ENCODE peak calls at places on chromosomes 1 and 21, in ten cellular contexts. S, Y, W, R, A, E, O, L, V and K are unnamed samples.

GRCh38 chr1:8317647-8318360 is at the start of gene SLC45A1:
- DNase-seq in A (peak), V (peak), W (peak), R (peak), L (peak), S (peak), O (peak), E (peak), Y (peak), K (peak)

GRCh38 chr1:167499106-167499505 is 19.2 kb downstream of the CD247 start:
- DNase-seq in O (no peak), R (no peak), V (no peak), A (no peak), W (no peak), E (no peak), L (no peak), Y (no peak), S (no peak), K (no peak)

GRCh38 chr1:46132529-46133180 is at the start of gene PIK3R3:
- DNase-seq in L (peak), E (peak), A (peak), Y (peak), V (peak), O (peak), R (peak), S (peak), W (peak), K (peak)

GRCh38 chr1:153794671-153795324 is 19.6 kb downstream of the SLC27A3 start:
- DNase-seq in V (no peak), Y (no peak), A (no peak), E (peak), S (no peak), O (no peak), L (no peak), W (no peak), R (no peak), K (no peak)

GRCh38 chr1:156126701-156127534 is 12.4 kb downstream of the LMNA start:
- DNase-seq in E (no peak), Y (peak), V (no peak), R (peak), W (peak), O (peak), L (no peak), S (peak), A (peak), K (peak)

GRCh38 chr1:68051475-68051874 is 1.0 kb upstream of the DIRAS3 start:
- DNase-seq in L (peak), V (no peak), R (no peak), S (no peak), W (no peak), E (peak), Y (peak), O (peak), A (no peak), K (no peak)

GRCh38 chr1:228768345-228768717 is 33.1 kb downstream of the RHOU start:
- DNase-seq in L (no peak), Y (no peak), A (no peak), O (no peak), S (no peak), W (no peak), V (no peak), R (no peak), E (no peak), K (no peak)

GRCh38 chr1:78586572-78586971 is 33.7 kb upstream of the IFI44L start:
- DNase-seq in R (no peak), O (no peak), L (no peak), W (no peak), Y (peak), E (no peak), S (no peak), A (no peak), V (no peak), K (no peak)

GRCh38 chr1:54834007-54834541 is 33.0 kb upstream of the TTC22 start:
- DNase-seq in V (no peak), W (no peak), Y (no peak), S (no peak), L (no peak), E (no peak), A (no peak), O (no peak), R (no peak), K (no peak)

GRCh38 chr1:223298706-223299105 is 65.3 kb downstream of the SUSD4 start:
- DNase-seq in O (no peak), W (no peak), A (no peak), E (no peak), L (no peak), S (no peak), V (no peak), R (no peak), Y (peak), K (no peak)

GRCh38 chr1:234955107-234955731 is 173.4 kb downstream of the TOMM20 start:
- DNase-seq in L (no peak), Y (peak), E (peak), W (no peak), O (peak), R (no peak), A (no peak), V (no peak), S (no peak), K (no peak)

GRCh38 chr1:52672946-52673345 is 25.2 kb downstream of the COA7 start:
- DNase-seq in R (no peak), S (no peak), Y (peak), E (no peak), O (no peak), A (no peak), V (no peak), L (no peak), W (no peak), K (no peak)

GRCh38 chr1:194367121-194367520 is 1180.7 kb upstream of the B3GALT2 start:
- DNase-seq in O (no peak), R (no peak), Y (no peak), A (no peak), E (no peak), W (no peak), V (no peak), L (no peak), S (no peak), K (no peak)

GRCh38 chr1:10698726-10699469 is 97.5 kb downstream of the CASZ1 start:
- DNase-seq in O (no peak), Y (no peak), S (no peak), A (no peak), R (no peak), E (no peak), L (no peak), W (no peak), V (no peak), K (no peak)

GRCh38 chr1:218499021-218499691 is 154.0 kb downstream of the TGFB2 start:
- DNase-seq in O (no peak), L (no peak), Y (peak), R (no peak), W (no peak), A (no peak), S (no peak), E (no peak), V (no peak), K (no peak)

GRCh38 chr21:25983745-25984144 is 186.8 kb downstream of the APP start:
- DNase-seq in O (peak), Y (no peak), E (no peak), A (no peak), S (no peak), V (no peak), R (no peak), W (no peak), L (no peak), K (no peak)

GRCh38 chr1:34781071-34781843 is at the start of gene GJB3:
- DNase-seq in R (peak), O (no peak), A (no peak), L (no peak), E (no peak), W (no peak), Y (no peak), S (no peak), V (no peak), K (no peak)

GRCh38 chr1:2025491-2025981 is 6.4 kb downstream of the GABRD start:
- DNase-seq in V (no peak), R (no peak), L (peak), W (no peak), A (no peak), Y (no peak), E (no peak), O (peak), S (no peak), K (no peak)

GRCh38 chr1:92291372-92291999 is 7.3 kb downstream of the GLMN start:
- DNase-seq in E (no peak), W (no peak), V (no peak), Y (peak), A (peak), R (no peak), L (no peak), S (no peak), O (no peak), K (no peak)

GRCh38 chr1:226985839-226986463 is 45.9 kb downstream of the COQ8A start:
- DNase-seq in V (no peak), E (peak), R (no peak), Y (no peak), L (no peak), A (no peak), S (no peak), W (no peak), O (peak), K (no peak)

GRCh38 chr1:98232678-98233077 is 311.8 kb upstream of the DPYD start:
- DNase-seq in A (no peak), O (no peak), L (no peak), S (no peak), E (no peak), R (no peak), V (no peak), W (no peak), Y (no peak), K (no peak)

GRCh38 chr1:25575191-25575590 is 31.8 kb downstream of the LDLRAP1 start:
- DNase-seq in R (no peak), Y (no peak), L (no peak), O (no peak), E (no peak), V (no peak), A (no peak), S (no peak), W (no peak), K (no peak)

GRCh38 chr1:241396747-241397691 is 40.0 kb upstream of the RGS7 start:
- DNase-seq in O (no peak), L (no peak), E (no peak), Y (no peak), A (no peak), S (no peak), W (no peak), R (no peak), V (no peak), K (no peak)

GRCh38 chr1:151680812-151681211 is 35.8 kb downstream of the CELF3 start:
- DNase-seq in L (no peak), W (no peak), Y (peak), S (no peak), O (no peak), R (no peak), A (no peak), V (no peak), E (no peak), K (no peak)

GRCh38 chr1:81950037-81950436 is 149.3 kb downstream of the ADGRL2 start:
- DNase-seq in O (no peak), A (no peak), S (no peak), E (no peak), R (no peak), W (no peak), Y (no peak), V (no peak), L (no peak), K (no peak)

GRCh38 chr1:6870086-6870485 is 84.8 kb downstream of the CAMTA1 start:
- DNase-seq in O (no peak), E (no peak), A (no peak), V (no peak), R (no peak), W (no peak), L (no peak), S (no peak), Y (peak), K (no peak)

GRCh38 chr1:149934326-149934725 is 2.4 kb downstream of the MTMR11 start:
- DNase-seq in A (no peak), R (no peak), W (no peak), V (no peak), O (no peak), Y (no peak), S (no peak), E (no peak), L (no peak), K (no peak)

GRCh38 chr21:36700961-36701911 is 2.3 kb downstream of the SIM2 start:
- DNase-seq in L (no peak), V (no peak), Y (no peak), R (peak), O (no peak), W (no peak), A (no peak), E (peak), S (no peak), K (no peak)

GRCh38 chr1:51897699-51898031 is 19.1 kb upstream of the NRDC start:
- DNase-seq in A (no peak), L (no peak), V (no peak), S (no peak), W (no peak), O (no peak), Y (peak), R (no peak), E (no peak), K (no peak)

GRCh38 chr21:44279621-44280260 is 5.9 kb upstream of the AIRE start:
- DNase-seq in A (no peak), R (no peak), W (no peak), O (peak), S (no peak), Y (no peak), E (no peak), L (no peak), V (no peak), K (no peak)

GRCh38 chr1:215459136-215459535 is 108.0 kb upstream of the KCTD3 start:
- DNase-seq in A (no peak), V (no peak), O (no peak), Y (peak), R (no peak), S (no peak), L (no peak), E (no peak), W (no peak), K (no peak)

GRCh38 chr1:186953876-186954275 is 125.1 kb downstream of the PLA2G4A start:
- DNase-seq in A (no peak), Y (no peak), S (no peak), R (no peak), E (no peak), W (no peak), O (no peak), V (no peak), L (no peak), K (no peak)

GRCh38 chr1:18913065-18913502 is 10.7 kb upstream of the ALDH4A1 start:
- DNase-seq in E (peak), R (peak), O (peak), V (peak), Y (peak), S (peak), L (peak), A (peak), W (peak), K (peak)

GRCh38 chr1:209367031-209367813 is 216.3 kb upstream of the CAMK1G start:
- DNase-seq in O (no peak), V (no peak), R (no peak), S (no peak), L (no peak), E (no peak), A (no peak), W (no peak), Y (peak), K (no peak)